ENCODE peak calls at places on chromosomes 4 and X, in nine cellular contexts. C is GM23248, Q is H9, F is PC-3, I is SK-N-SH, D is mammary epithelial cell, W is IMR-90, X is fibroblast of lung, E is neuronal stem cell. V is an unnamed sample.

GRCh38 chr4:102683846-102684581 is 76.8 kb downstream of the MANBA start:
- DNase-seq in D (peak), F (no peak), W (peak), Q (no peak), C (no peak), E (no peak), I (no peak), X (no peak), V (no peak)

GRCh38 chr4:86934147-86934771 is 552 bp upstream of the AFF1 start:
- DNase-seq in D (no peak), W (no peak), I (peak), Q (no peak), F (no peak), X (no peak), E (no peak), C (peak), V (peak)

GRCh38 chrX:154317391-154318000 is 21.9 kb downstream of the TKTL1 start:
- DNase-seq in Q (peak), C (peak), X (peak), F (peak), I (peak), W (peak), D (peak), E (no peak), V (peak)

GRCh38 chr4:2357821-2358745 is 60.4 kb downstream of the ZFYVE28 start:
- DNase-seq in F (no peak), Q (no peak), C (no peak), I (peak), X (no peak), E (no peak), D (no peak), W (no peak), V (no peak)

GRCh38 chrX:1134976-1135375 is 77.5 kb downstream of the CRLF2 start:
- DNase-seq in D (no peak), W (no peak), I (no peak), Q (peak), X (no peak), F (no peak), C (no peak), E (no peak), V (no peak)

GRCh38 chr4:142840516-142841123 is 5.5 kb downstream of the INPP4B start:
- DNase-seq in I (peak), F (peak), C (peak), X (peak), E (no peak), D (no peak), Q (no peak), W (peak), V (no peak)

GRCh38 chrX:40097101-40097491 is 662 bp downstream of the BCOR start:
- DNase-seq in I (peak), W (no peak), Q (no peak), C (peak), X (no peak), F (no peak), D (no peak), E (no peak), V (peak)

GRCh38 chr4:65242156-65242846 is 428.0 kb downstream of the EPHA5 start:
- DNase-seq in E (no peak), X (no peak), C (no peak), F (no peak), W (no peak), D (no peak), Q (no peak), I (no peak), V (no peak)

GRCh38 chr4:98260047-98260578 is 1.1 kb upstream of the RAP1GDS1 start:
- DNase-seq in Q (peak), W (peak), D (no peak), F (peak), E (no peak), X (no peak), I (peak), C (no peak), V (no peak)

GRCh38 chrX:69535661-69536060 is 31.5 kb downstream of the NALF2 start:
- DNase-seq in D (no peak), Q (no peak), E (no peak), W (no peak), F (no peak), C (no peak), I (no peak), X (no peak), V (no peak)

GRCh38 chr4:3036131-3036952 is 38.0 kb downstream of the HTT-AS start:
- DNase-seq in I (no peak), Q (no peak), F (no peak), W (no peak), D (no peak), E (no peak), X (no peak), C (no peak), V (no peak)

DNA sequence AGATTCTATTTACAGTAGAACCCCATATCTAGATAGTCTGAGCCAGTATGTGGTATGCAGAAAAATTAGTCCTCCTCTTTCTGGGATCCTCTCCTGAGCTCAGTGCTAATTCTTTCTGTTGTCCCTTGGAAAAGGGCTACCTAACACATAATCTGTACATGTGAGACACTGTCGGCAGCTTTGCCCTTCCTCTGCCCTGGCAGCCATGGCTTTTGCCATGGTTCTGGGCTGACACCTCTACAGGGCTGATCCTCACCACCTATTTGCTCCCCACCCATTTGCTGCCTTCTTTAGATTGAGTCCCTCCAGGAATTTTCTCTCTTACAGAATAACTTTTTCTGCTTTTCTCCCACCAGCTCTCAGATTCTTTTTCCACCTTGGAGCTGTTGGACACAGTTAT is 64.7 kb upstream of the MAP9 start:
- DNase-seq in F (no peak), D (no peak), I (no peak), Q (no peak), X (no peak), C (no peak), W (no peak), E (no peak), V (no peak)
- H2AFZ ChIP-seq in F (peak), D (peak), I (no peak), Q (no peak), X (peak), C (no peak), W (no peak), E (peak), V (no peak)

GRCh38 chr4:89438102-89438831 is 130.7 kb upstream of the GPRIN3 start:
- DNase-seq in D (peak), W (peak), Q (peak), X (peak), E (no peak), C (peak), F (peak), I (peak), V (peak)
- H3K9ac ChIP-seq in D (no peak), W (no peak), Q (no peak), X (no peak), E (no peak), C (no peak), F (no peak), I (no peak), V (no peak)

GRCh38 chr4:112379306-112379705 is 82.1 kb downstream of the ALPK1 start:
- DNase-seq in X (no peak), F (no peak), I (no peak), W (no peak), C (no peak), Q (peak), D (no peak), E (peak), V (no peak)
- H2AFZ ChIP-seq in X (no peak), F (no peak), I (no peak), W (peak), C (no peak), Q (peak), D (no peak), E (peak), V (no peak)

DNA sequence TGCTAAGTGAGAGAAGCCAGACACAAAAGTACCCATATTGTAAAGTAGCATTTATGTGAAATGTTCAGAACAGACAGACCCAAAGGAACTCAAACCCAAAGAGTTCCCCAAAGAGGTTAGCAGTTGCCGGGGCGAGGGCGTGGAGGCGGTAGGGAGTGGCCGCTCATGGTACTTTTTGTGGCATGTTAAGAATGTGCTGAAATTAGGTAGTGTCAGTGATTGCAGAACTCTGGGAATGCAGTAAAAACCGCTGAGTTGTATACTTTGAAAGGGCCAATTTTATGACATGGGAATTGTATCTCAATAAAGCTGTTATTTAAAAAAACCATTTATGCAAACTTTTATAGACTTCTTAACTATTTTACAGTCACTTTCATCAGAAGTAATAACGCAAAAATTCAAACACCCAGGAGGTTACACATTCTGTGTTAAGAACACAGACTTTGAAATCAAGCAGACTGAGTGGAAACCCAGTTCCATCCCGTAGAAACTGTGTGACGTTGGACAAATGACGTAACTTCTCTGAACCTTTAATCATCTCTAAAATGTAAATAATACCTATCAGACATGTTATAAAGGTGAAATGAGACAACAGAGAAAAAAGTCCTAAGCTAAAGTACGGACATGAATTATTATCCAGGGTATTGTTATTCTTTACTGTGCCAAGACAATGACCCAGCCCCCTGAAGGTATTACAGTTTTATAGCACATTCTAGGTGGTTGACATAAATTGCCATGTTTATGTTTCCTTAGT is 19.6 kb downstream of the ZFP42 start:
- DNase-seq in D (peak), C (no peak), X (no peak), E (no peak), F (peak), W (no peak), I (no peak), Q (no peak), V (no peak)
- H3K9ac ChIP-seq in D (no peak), C (no peak), X (no peak), E (no peak), F (no peak), W (no peak), I (no peak), Q (no peak), V (no peak)

GRCh38 chr4:46878641-46879040 is 30.4 kb downstream of the COX7B2 start:
- DNase-seq in X (no peak), I (no peak), F (no peak), E (no peak), D (no peak), W (peak), C (no peak), Q (no peak), V (no peak)
- H2AFZ ChIP-seq in X (no peak), I (no peak), F (no peak), E (no peak), D (no peak), W (no peak), C (no peak), Q (no peak), V (no peak)

GRCh38 chr4:158209825-158210807 is at the start of gene TMEM144:
- DNase-seq in W (peak), E (peak), D (peak), C (peak), I (no peak), X (peak), F (peak), Q (peak), V (no peak)
- H3K9ac ChIP-seq in W (peak), E (no peak), D (peak), C (peak), I (no peak), X (peak), F (peak), Q (peak), V (no peak)